ENCODE peak calls at places on chromosomes 13 and 19, in eight cellular contexts. Q is AG10803, H is foreskin fibroblast, X is pancreas, O is Peyer's patch, C is A549, J is AG09309, V is cardiac fibroblast. N is an unnamed sample.

GRCh38 chr19:9793051-9793591 is 24.6 kb upstream of the ZNF846 start:
- DNase-seq in C (peak; percentile 33), J (no peak), Q (peak; percentile 36), X (no peak), H (peak; percentile 74), O (peak; percentile 61), V (peak; percentile 64), N (no peak)

GRCh38 chr19:34881982-34882381 is 44.7 kb upstream of the ZNF30 start:
- DNase-seq in J (no peak), O (no peak), C (no peak), V (no peak), H (no peak), X (no peak), Q (peak; percentile 1), N (no peak)

GRCh38 chr13:45162821-45163220 is 38.0 kb downstream of the KCTD4 start:
- DNase-seq in V (peak; percentile 84), C (peak; percentile 51), X (no peak), H (peak; percentile 89), O (no peak), J (peak; percentile 74), Q (peak; percentile 88), N (peak; percentile 86)

GRCh38 chr13:105874808-105875207 is 660.7 kb downstream of the EFNB2 start:
- DNase-seq in Q (no peak), X (no peak), H (no peak), V (no peak), J (no peak), O (no peak), C (no peak), N (no peak)

GRCh38 chr13:25037057-25037813 is 58.7 kb upstream of the PABPC3 start:
- DNase-seq in X (no peak), J (peak; percentile 24), H (peak; percentile 83), C (peak; percentile 67), Q (peak; percentile 66), O (no peak), V (peak; percentile 78), N (peak; percentile 9)

GRCh38 chr13:97856001-97856675 is 97.3 kb upstream of the IPO5 start:
- DNase-seq in V (peak; percentile 78), H (peak; percentile 70), J (no peak), Q (peak; percentile 66), C (no peak), O (no peak), X (peak; percentile 28), N (no peak)

GRCh38 chr13:96299235-96299634 is 209.3 kb downstream of the HS6ST3 start:
- DNase-seq in C (peak; percentile 1), X (no peak), H (no peak), Q (no peak), O (no peak), J (no peak), V (no peak), N (no peak)

GRCh38 chr13:50235604-50236003 is 220.4 kb downstream of the KCNRG start:
- DNase-seq in J (no peak), Q (no peak), O (no peak), V (no peak), C (no peak), H (no peak), X (no peak), N (no peak)

GRCh38 chr19:54967611-54968010 is 1.4 kb downstream of the NLRP2 start:
- DNase-seq in Q (no peak), V (no peak), O (no peak), J (no peak), C (no peak), H (no peak), X (no peak), N (no peak)

GRCh38 chr19:4369109-4369887 is 25.9 kb downstream of the MPND start:
- DNase-seq in O (peak; percentile 88), Q (peak; percentile 31), V (no peak), C (no peak), H (no peak), X (peak; percentile 57), J (no peak), N (no peak)

GRCh38 chr19:4368128-4368820 is 24.9 kb downstream of the MPND start:
- DNase-seq in J (no peak), Q (no peak), H (no peak), X (peak; percentile 38), C (no peak), O (peak; percentile 29), V (peak; percentile 39), N (no peak)

GRCh38 chr19:4370418-4371041 is 27.2 kb downstream of the MPND start:
- DNase-seq in O (no peak), J (no peak), Q (no peak), C (no peak), X (no peak), V (no peak), H (no peak), N (no peak)

GRCh38 chr19:4371209-4371897 is 28.0 kb downstream of the MPND start:
- DNase-seq in V (no peak), H (no peak), X (peak; percentile 59), C (no peak), Q (no peak), J (no peak), O (no peak), N (no peak)

DNA sequence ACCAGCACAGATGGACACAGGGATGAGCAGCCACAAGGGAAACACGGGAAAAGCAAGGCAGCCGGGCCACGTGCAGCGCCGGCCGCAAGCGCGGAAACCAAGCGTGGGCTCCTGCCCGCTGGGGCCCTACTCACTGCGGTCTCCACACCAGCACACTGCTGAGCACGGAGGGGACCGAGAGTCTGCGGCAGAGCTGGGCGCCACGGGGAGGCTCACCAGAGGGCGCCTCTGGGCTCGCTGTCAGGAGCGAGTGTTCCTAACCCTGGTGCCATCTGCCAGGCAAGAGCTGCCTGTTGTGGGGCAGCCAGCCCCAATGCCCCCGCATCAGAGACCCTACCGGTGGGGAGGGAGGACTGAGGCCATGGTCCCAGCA is 26.5 kb downstream of the MPND start:
- DNase-seq in O (peak; percentile 79), H (peak; percentile 61), C (no peak), V (no peak), X (no peak), Q (peak; percentile 65), J (no peak), N (no peak)
- H3K4me3 ChIP-seq in O (peak overlapping the region; percentile 39), H (no peak overlapping the region), C (no peak overlapping the region), V (no peak overlapping the region), X (peak overlapping the region; percentile 28), Q (no peak overlapping the region), J (no peak overlapping the region), N (peak overlapping the region; percentile 44)

DNA sequence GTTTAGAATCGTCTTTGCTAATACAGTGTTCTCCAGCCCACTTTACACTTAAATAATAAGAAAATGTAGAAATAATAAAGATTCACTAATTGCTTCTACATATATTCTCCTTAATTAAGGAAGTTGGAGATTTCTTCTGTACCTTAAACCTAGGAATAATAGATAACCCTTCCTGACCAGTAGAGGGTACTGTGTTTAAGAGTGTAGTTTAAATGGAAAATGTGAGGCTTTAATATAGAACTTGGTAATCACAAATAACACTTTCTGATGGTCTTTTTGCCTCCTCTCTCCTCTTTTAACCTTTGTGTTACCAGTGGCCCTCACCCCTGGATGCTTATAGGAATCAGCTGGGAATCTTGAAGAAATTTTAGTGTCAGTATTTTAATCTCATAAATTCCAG is 20.7 kb downstream of the POMP start:
- DNase-seq in V (peak; percentile 42), H (peak; percentile 28), J (no peak), C (no peak), O (no peak), X (no peak), Q (peak; percentile 34), N (no peak)
- TF ChIP-seq CTCF in V (peak; percentile 38), H (peak; percentile 38), J (peak; percentile 22), C (peak; percentile 45), O (peak; percentile 59), X (no peak), Q (peak; percentile 63), N (peak; percentile 34)

DNA sequence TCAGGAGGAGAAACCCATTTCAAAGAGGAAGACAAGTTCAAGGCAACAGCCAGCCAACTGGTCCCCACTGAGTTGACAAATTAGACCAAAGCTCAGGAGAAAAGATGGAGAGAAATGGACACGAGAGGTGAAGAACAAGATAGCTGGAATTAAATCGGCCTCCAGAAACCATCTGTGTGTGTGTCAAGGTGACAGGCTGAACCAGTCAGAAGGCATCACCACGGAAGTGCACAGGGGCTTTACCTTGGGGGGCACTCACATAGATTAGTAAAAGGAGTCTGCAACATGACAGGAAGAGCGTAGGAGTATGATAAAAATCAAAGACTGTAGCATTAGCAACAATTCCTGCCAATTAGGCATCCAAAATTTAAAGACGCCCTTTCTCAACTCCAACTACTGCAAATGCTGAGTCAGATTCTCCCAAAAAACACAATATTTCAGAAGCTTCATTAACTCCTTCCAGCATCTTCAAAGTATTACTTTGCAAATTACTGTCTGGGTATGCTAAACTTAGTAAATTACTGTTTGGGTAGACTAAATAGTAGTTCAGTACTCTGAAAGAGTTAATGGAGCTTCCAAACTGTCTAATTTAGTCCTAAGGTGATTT is 66.2 kb downstream of the FOXO1 start:
- DNase-seq in V (no peak), O (no peak), C (no peak), X (no peak), J (no peak), Q (no peak), H (no peak), N (no peak)
- H3K4me3 ChIP-seq in V (no peak overlapping the region), O (no peak overlapping the region), C (no peak overlapping the region), X (no peak overlapping the region), J (no peak overlapping the region), Q (no peak overlapping the region), H (no peak overlapping the region), N (no peak overlapping the region)

DNA sequence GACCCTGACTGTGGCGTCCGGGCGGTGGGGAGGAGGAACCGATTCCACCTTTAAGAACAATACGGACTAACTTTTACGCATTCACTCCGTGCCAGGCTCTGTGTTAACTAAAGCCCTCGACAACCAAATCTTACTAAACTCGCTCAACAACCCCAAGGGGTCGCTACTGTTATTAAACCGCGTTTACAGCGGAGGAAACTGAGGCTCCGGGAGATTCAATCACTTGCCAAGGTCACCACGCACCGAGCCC is 1.2 kb downstream of the SAMD1 start:
- DNase-seq in H (peak; percentile 33), O (no peak), J (no peak), Q (no peak), C (peak; percentile 29), X (no peak), V (peak; percentile 43), N (no peak)
- TF ChIP-seq CTCF in H (no peak), O (no peak), J (peak; percentile 9), Q (peak; percentile 19), C (no peak), X (no peak), V (no peak), N (peak; percentile 8)